ENCODE peak calls at places on chromosomes 6 and 20, in seven cellular contexts. O is Calu3; G is psoas muscle; L is frontal cortex; V is cardiac muscle cell; M is kidney tubule cell; Y is stimulated activated CD4-positive, alpha-beta T cell treated with anti-CD3 and anti-CD28 coated beads, Interleukin-4, amount 100 ng/mL, for 24 hours. B is an unnamed sample.

GRCh38 chr20:53346266-53346665 is 247.4 kb downstream of the ZNF217 start:
- DNase-seq in V (no peak), O (no peak), M (no peak), L (no peak), Y (no peak), G (no peak), B (no peak)

GRCh38 chr20:62141397-62142251 is 1.6 kb downstream of the PSMA7 start:
- DNase-seq in M (peak; percentile 37), L (no peak), O (peak; percentile 46), Y (peak; percentile 45), V (peak; percentile 34), G (no peak), B (peak; percentile 56)

GRCh38 chr6:133187657-133188453 is 53.3 kb upstream of the EYA4 start:
- DNase-seq in G (no peak), O (no peak), L (no peak), Y (no peak), M (no peak), V (peak; percentile 23), B (no peak)

GRCh38 chr6:48067148-48067709 is 43.8 kb downstream of the PTCHD4 start:
- DNase-seq in V (no peak), O (no peak), Y (no peak), G (no peak), M (no peak), L (no peak), B (no peak)

GRCh38 chr6:105992315-105992961 is 93.7 kb upstream of the PRDM1 start:
- DNase-seq in V (peak; percentile 77), L (peak; percentile 86), O (peak; percentile 90), G (peak; percentile 89), Y (peak; percentile 85), M (peak; percentile 78), B (peak; percentile 75)

GRCh38 chr6:4291453-4292403 is 156.4 kb upstream of the ECI2 start:
- DNase-seq in V (peak; percentile 55), M (peak; percentile 57), L (no peak), O (peak; percentile 12), Y (no peak), G (no peak), B (no peak)

GRCh38 chr6:40962241-40962640 is 76.8 kb downstream of the UNC5CL start:
- DNase-seq in V (peak; percentile 72), M (peak; percentile 99), O (peak; percentile 50), L (no peak), Y (no peak), G (no peak), B (peak; percentile 36)

GRCh38 chr6:129432738-129433137 is 277.2 kb downstream of the ARHGAP18 start:
- DNase-seq in L (no peak), V (peak; percentile 3), G (no peak), Y (no peak), M (peak; percentile 33), O (no peak), B (peak; percentile 5)

GRCh38 chr6:37966801-37967200 is 147.3 kb downstream of the ZFAND3 start:
- DNase-seq in Y (no peak), O (no peak), V (no peak), G (no peak), L (no peak), M (peak; percentile 12), B (no peak)

GRCh38 chr6:20129290-20130088 is 82.8 kb downstream of the MBOAT1 start:
- DNase-seq in M (no peak), L (no peak), G (no peak), O (no peak), Y (no peak), V (peak; percentile 4), B (no peak)

GRCh38 chr20:33685328-33686007 is 717 bp downstream of the E2F1 start:
- DNase-seq in M (peak; percentile 36), L (peak; percentile 6), V (no peak), Y (peak; percentile 58), G (no peak), O (peak; percentile 74), B (peak; percentile 66)

GRCh38 chr6:44920952-44921491 is 407.1 kb upstream of the RUNX2 start:
- DNase-seq in L (no peak), G (no peak), O (no peak), V (peak; percentile 18), M (peak; percentile 10), Y (no peak), B (no peak)

GRCh38 chr20:48034754-48035153 is 249.5 kb upstream of the SULF2 start:
- DNase-seq in M (peak; percentile 18), V (no peak), L (no peak), Y (no peak), G (no peak), O (no peak), B (no peak)

GRCh38 chr6:115969207-115969929 is 91.3 kb downstream of the FRK start:
- DNase-seq in L (no peak), M (peak; percentile 31), Y (no peak), G (no peak), V (peak; percentile 37), O (peak; percentile 3), B (no peak)

GRCh38 chr20:44904377-44904776 is 5.5 kb upstream of the PABPC1L start:
- DNase-seq in Y (no peak), M (no peak), G (no peak), L (no peak), O (no peak), V (no peak), B (no peak)

GRCh38 chr6:17847203-17847602 is 140.2 kb downstream of the KIF13A start:
- DNase-seq in V (no peak), L (no peak), O (no peak), M (no peak), Y (no peak), G (no peak), B (no peak)

GRCh38 chr6:89745096-89745495 is 74.5 kb downstream of the MDN1 start:
- DNase-seq in O (no peak), G (no peak), L (no peak), M (no peak), Y (no peak), V (no peak), B (no peak)

GRCh38 chr6:166058064-166058739 is 109.4 kb downstream of the TBXT start:
- DNase-seq in V (peak; percentile 86), G (no peak), L (no peak), M (no peak), O (peak; percentile 66), Y (no peak), B (no peak)

GRCh38 chr20:41392295-41392694 is 25.7 kb upstream of the EMILIN3 start:
- DNase-seq in L (no peak), Y (no peak), G (no peak), M (no peak), O (no peak), V (no peak), B (no peak)

GRCh38 chr6:21747441-21747840 is 153.9 kb downstream of the SOX4 start:
- DNase-seq in M (no peak), G (no peak), L (no peak), Y (no peak), V (no peak), O (no peak), B (no peak)

GRCh38 chr6:1797801-1798200 is 188.1 kb downstream of the FOXC1 start:
- DNase-seq in L (no peak), M (peak; percentile 82), O (no peak), Y (no peak), G (no peak), V (peak; percentile 30), B (peak; percentile 24)

GRCh38 chr6:5744497-5744896 is 262.2 kb downstream of the NRN1 start:
- DNase-seq in M (no peak), Y (no peak), O (no peak), L (no peak), G (no peak), V (no peak), B (peak; percentile 4)

GRCh38 chr6:140101818-140102217 is 727.4 kb upstream of the CITED2 start:
- DNase-seq in M (no peak), Y (no peak), O (no peak), G (no peak), V (no peak), L (no peak), B (no peak)